ENCODE peak calls at places on chromosome 17, in ten cellular contexts. X is transverse colon, M is dorsolateral prefrontal cortex, E is heart right ventricle, D is left lung, T is fibroblast of lung, J is colonic mucosa, V is cardiac muscle cell, S is H9, P is right atrium auricular region. R is an unnamed sample.

GRCh38 chr17:72102366-72102765 is 18.5 kb upstream of the SOX9 start:
- DNase-seq in M (no peak), T (no peak), E (no peak), J (no peak), D (no peak), P (peak), V (no peak), S (no peak), X (no peak), R (no peak)

GRCh38 chr17:61411114-61411943 is 11.7 kb downstream of the TBX2 start:
- DNase-seq in E (peak), J (peak), X (peak), T (peak), D (peak), S (peak), M (peak), V (peak), P (peak), R (no peak)

GRCh38 chr17:42562845-42563509 is 1.0 kb downstream of the COASY start:
- DNase-seq in M (no peak), P (no peak), D (no peak), X (no peak), J (no peak), T (peak), V (no peak), E (no peak), S (no peak), R (no peak)

GRCh38 chr17:40947929-40948328 is 10.5 kb upstream of the KRT23 start:
- DNase-seq in D (no peak), M (no peak), E (no peak), S (no peak), V (no peak), T (no peak), J (no peak), P (no peak), X (no peak), R (no peak)

GRCh38 chr17:10048951-10049350 is 143.9 kb upstream of the RCVRN start:
- DNase-seq in J (no peak), M (peak), E (no peak), D (no peak), S (no peak), X (no peak), T (no peak), P (no peak), V (no peak), R (no peak)

GRCh38 chr17:32870969-32871368 is 6.0 kb downstream of the MYO1D start:
- DNase-seq in X (no peak), E (no peak), S (no peak), T (peak), J (no peak), P (no peak), D (no peak), V (no peak), M (no peak), R (no peak)

GRCh38 chr17:77332034-77332971 is 191.5 kb downstream of the SEC14L1 start:
- DNase-seq in D (peak), T (no peak), J (peak), E (peak), V (no peak), S (no peak), X (peak), M (peak), P (peak), R (peak)

GRCh38 chr17:16989953-16990860 is 18.3 kb upstream of the TNFRSF13B start:
- DNase-seq in T (no peak), P (no peak), J (no peak), D (no peak), V (no peak), E (no peak), M (no peak), X (no peak), S (peak), R (no peak)

GRCh38 chr17:38893612-38894011 is 23.8 kb downstream of the LASP1 start:
- DNase-seq in J (no peak), V (no peak), S (peak), T (no peak), P (no peak), D (no peak), E (no peak), M (no peak), X (peak), R (no peak)

GRCh38 chr17:49775546-49776260 is 11.8 kb upstream of the FAM117A start:
- DNase-seq in S (no peak), T (no peak), D (no peak), P (peak), V (no peak), E (no peak), X (no peak), M (no peak), J (no peak), R (no peak)

GRCh38 chr17:83183951-83184506 is 104.6 kb downstream of the METRNL start:
- DNase-seq in D (peak), P (peak), T (no peak), E (no peak), J (peak), X (no peak), V (no peak), S (no peak), M (no peak), R (no peak)

GRCh38 chr17:54901230-54901847 is 687 bp downstream of the TOM1L1 start:
- DNase-seq in S (peak), J (peak), X (peak), V (no peak), M (no peak), E (no peak), D (no peak), P (no peak), T (peak), R (no peak)

GRCh38 chr17:61405047-61405685 is 5.5 kb downstream of the TBX2 start:
- DNase-seq in D (peak), T (peak), J (no peak), E (no peak), S (peak), V (peak), X (no peak), P (no peak), M (no peak), R (no peak)

GRCh38 chr17:9090641-9091096 is 69.4 kb downstream of the NTN1 start:
- DNase-seq in P (no peak), M (no peak), X (no peak), T (no peak), D (no peak), E (no peak), J (no peak), S (no peak), V (no peak), R (no peak)

GRCh38 chr17:59634632-59635561 is 15.2 kb downstream of the CLTC start:
- DNase-seq in V (no peak), S (no peak), T (no peak), E (no peak), M (no peak), D (no peak), X (no peak), P (no peak), J (no peak), R (no peak)

GRCh38 chr17:48484850-48485249 is 46.0 kb downstream of the HOXB1 start:
- DNase-seq in X (no peak), E (no peak), M (no peak), T (peak), J (no peak), P (no peak), V (no peak), S (no peak), D (no peak), R (no peak)

GRCh38 chr17:62797959-62798358 is 10.2 kb downstream of the MARCHF10 start:
- DNase-seq in M (no peak), J (no peak), E (no peak), D (no peak), V (no peak), T (peak), P (no peak), S (no peak), X (no peak), R (no peak)

GRCh38 chr17:1574697-1575471 is 12.3 kb upstream of the PITPNA start:
- DNase-seq in S (peak), T (no peak), P (no peak), J (no peak), E (no peak), D (no peak), V (no peak), M (no peak), X (no peak), R (no peak)

GRCh38 chr17:47225436-47225858 is 16.3 kb downstream of the MYL4 start:
- DNase-seq in S (no peak), X (peak), D (peak), E (peak), M (no peak), J (peak), P (peak), T (peak), V (no peak), R (no peak)

GRCh38 chr17:45782889-45783592 is 1.1 kb upstream of the CRHR1 start:
- DNase-seq in T (no peak), V (peak), J (no peak), X (no peak), M (no peak), E (no peak), D (no peak), P (no peak), S (peak), R (peak)

GRCh38 chr17:5272313-5272712 is 9.8 kb upstream of the RABEP1 start:
- DNase-seq in X (no peak), M (no peak), P (no peak), S (no peak), T (no peak), J (no peak), E (no peak), V (no peak), D (no peak), R (no peak)

GRCh38 chr17:21564262-21564661 is 128.1 kb upstream of the KCNJ18 start:
- DNase-seq in J (no peak), E (no peak), S (no peak), P (no peak), T (no peak), V (no peak), M (no peak), D (no peak), X (no peak), R (no peak)

GRCh38 chr17:61410555-61411089 is 11.0 kb downstream of the TBX2 start:
- DNase-seq in P (no peak), T (peak), V (peak), X (peak), E (peak), S (peak), M (peak), D (peak), J (peak), R (peak)

GRCh38 chr17:39564201-39564828 is 43.4 kb downstream of the NEUROD2 start:
- DNase-seq in M (no peak), J (no peak), P (no peak), S (peak), D (no peak), V (no peak), X (no peak), E (no peak), T (no peak), R (no peak)

GRCh38 chr17:82385559-82386255 is 14.1 kb downstream of the UTS2R start:
- DNase-seq in X (no peak), M (no peak), P (no peak), D (no peak), T (no peak), V (no peak), S (no peak), E (no peak), J (no peak), R (no peak)

GRCh38 chr17:66492500-66493123 is 190.2 kb downstream of the PRKCA start:
- DNase-seq in D (no peak), M (no peak), P (no peak), E (no peak), S (peak), J (no peak), V (no peak), T (peak), X (no peak), R (no peak)

GRCh38 chr17:81416612-81417011 is 21.4 kb downstream of the BAHCC1 start:
- DNase-seq in J (peak), T (no peak), M (no peak), D (no peak), P (no peak), E (no peak), S (no peak), X (no peak), V (no peak), R (no peak)

GRCh38 chr17:62111562-62112180 is 46.6 kb upstream of the MED13 start:
- DNase-seq in T (no peak), E (no peak), S (no peak), M (no peak), D (no peak), V (no peak), J (peak), X (peak), P (no peak), R (no peak)

GRCh38 chr17:82202981-82203380 is 9.7 kb downstream of the CCDC57 start:
- DNase-seq in M (no peak), P (no peak), S (no peak), T (no peak), X (no peak), D (no peak), E (no peak), V (no peak), J (no peak), R (no peak)

GRCh38 chr17:19728114-19728495 is 11.7 kb upstream of the SLC47A2 start:
- DNase-seq in P (peak), S (no peak), M (peak), E (peak), T (peak), D (peak), V (peak), X (peak), J (peak), R (no peak)

GRCh38 chr17:38800237-38800760 is 943 bp upstream of the PIP4K2B start:
- DNase-seq in X (no peak), J (no peak), T (peak), M (no peak), V (no peak), E (no peak), S (no peak), D (no peak), P (no peak), R (no peak)

GRCh38 chr17:62703269-62703775 is 75.9 kb downstream of the MRC2 start:
- DNase-seq in E (no peak), D (peak), M (no peak), X (no peak), P (no peak), T (peak), J (no peak), V (no peak), S (no peak), R (no peak)

GRCh38 chr17:50927287-50927686 is 61.1 kb upstream of the TOB1 start:
- DNase-seq in V (no peak), X (no peak), S (no peak), J (no peak), M (no peak), T (no peak), D (no peak), E (no peak), P (no peak), R (no peak)
- H3K27ac ChIP-seq in V (no peak), X (no peak), S (no peak), J (no peak), M (no peak), T (no peak), D (no peak), E (no peak), P (no peak), R (no peak)

GRCh38 chr17:79065105-79065670 is 9.4 kb upstream of the ENGASE start:
- DNase-seq in V (peak), P (no peak), J (peak), M (no peak), E (no peak), T (peak), D (peak), S (peak), X (peak), R (peak)
- TF ChIP-seq CTCF in V (peak), P (peak), J (peak), M (peak), E (peak), T (peak), D (peak), S (peak), X (peak), R (peak)

GRCh38 chr17:78601577-78602190 is 24.5 kb upstream of the DNAH17 start:
- DNase-seq in D (no peak), S (no peak), E (no peak), J (no peak), M (no peak), X (no peak), T (no peak), P (no peak), V (no peak), R (no peak)
- H3K27ac ChIP-seq in D (no peak), S (no peak), E (no peak), J (no peak), M (no peak), X (no peak), T (no peak), P (no peak), V (no peak), R (no peak)

DNA sequence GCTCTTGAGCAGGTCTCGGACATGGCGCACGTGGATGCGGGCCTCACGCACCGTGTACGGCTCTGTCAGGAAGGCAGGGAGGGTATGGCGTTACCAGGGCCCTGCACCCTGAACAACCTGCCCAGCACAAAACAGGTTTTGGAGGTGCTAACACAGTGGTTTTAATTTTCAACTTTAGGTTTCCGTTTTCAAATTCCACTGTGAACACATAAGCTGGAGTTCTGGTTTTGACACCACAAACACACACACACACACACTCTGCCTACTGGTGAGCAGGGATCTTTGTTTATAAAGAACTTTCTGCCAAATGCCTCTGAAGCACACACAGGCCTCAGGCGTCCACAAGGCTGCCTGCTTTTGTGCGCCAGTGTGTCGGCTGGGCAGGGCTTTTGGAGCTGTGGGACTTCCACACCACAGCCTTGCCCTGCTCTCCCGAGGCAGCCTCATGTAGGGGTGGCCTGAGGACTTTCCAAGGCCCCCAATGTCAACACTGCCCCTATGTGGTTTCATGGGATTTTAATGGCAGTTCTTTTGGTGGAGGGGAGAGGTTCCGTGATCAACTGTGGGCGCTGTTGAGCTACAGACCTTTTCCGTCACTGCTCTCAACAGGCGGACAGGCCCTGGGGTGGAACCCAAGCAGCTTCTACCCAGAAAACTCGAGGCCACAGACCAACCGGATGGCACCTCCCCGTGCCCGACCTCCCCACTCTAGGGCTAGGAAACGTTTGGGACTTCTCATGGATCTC is 9.4 kb downstream of the CLUH start:
- DNase-seq in E (no peak), J (no peak), T (no peak), M (no peak), S (no peak), D (peak), X (no peak), P (no peak), V (no peak), R (no peak)
- TF ChIP-seq CTCF in E (no peak), J (no peak), T (no peak), M (no peak), S (peak), D (no peak), X (no peak), P (no peak), V (no peak), R (no peak)

DNA sequence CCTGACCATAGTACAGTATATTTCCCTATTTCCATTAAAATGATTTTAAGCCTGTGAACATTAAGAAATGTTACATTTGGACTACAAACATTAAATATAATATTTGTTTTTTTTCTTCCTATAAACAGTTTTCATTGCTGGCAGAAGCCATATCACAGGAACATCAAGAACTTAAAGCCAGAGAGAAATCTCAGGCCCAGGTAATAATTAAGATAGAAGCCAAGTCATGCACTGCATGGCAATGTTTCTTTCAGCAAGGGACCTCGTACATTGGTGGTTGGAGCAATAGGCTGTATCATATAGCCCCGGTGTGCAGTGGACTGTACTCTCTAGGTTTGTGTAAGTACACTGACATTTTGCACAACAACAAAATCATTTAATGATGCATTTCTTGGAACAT is 30.1 kb downstream of the CEP95 start:
- DNase-seq in S (no peak), D (no peak), J (no peak), V (no peak), P (no peak), X (no peak), M (no peak), T (no peak), E (no peak), R (no peak)
- H3K27ac ChIP-seq in S (no peak), D (no peak), J (no peak), V (no peak), P (no peak), X (no peak), M (peak), T (no peak), E (peak), R (no peak)